ENCODE peak calls at places on chromosomes 12 and 14, in five cellular contexts. One of them, this sample, is unnamed.

GRCh38 chr12:17278946-17279345 is 673.0 kb upstream of the LMO3 start:
- DNase-seq in stimulated activated CD8-positive, alpha-beta memory T cell treated with anti-CD3 and anti-CD28 coated beads, Interleukin-2, amount 100 ng/mL, for 1 hour: no peak
- DNase-seq in stimulated activated CD4-positive, alpha-beta T cell treated with anti-CD3 and anti-CD28 coated beads, Interleukin-2, amount 100 ng/mL, for 4 hours: no peak
- DNase-seq in H4: no peak
- DNase-seq in mesothelial cell of epicardium: no peak
- DNase-seq in this sample: no peak

GRCh38 chr12:64912501-64912900 is 88.1 kb downstream of the TBC1D30 start:
- DNase-seq in stimulated activated CD8-positive, alpha-beta memory T cell treated with anti-CD3 and anti-CD28 coated beads, Interleukin-2, amount 100 ng/mL, for 1 hour: no peak
- DNase-seq in stimulated activated CD4-positive, alpha-beta T cell treated with anti-CD3 and anti-CD28 coated beads, Interleukin-2, amount 100 ng/mL, for 4 hours: no peak
- DNase-seq in H4: no peak
- DNase-seq in mesothelial cell of epicardium: no peak
- DNase-seq in this sample: no peak

GRCh38 chr12:27324452-27324999 is 8.1 kb upstream of the BMAL2 start:
- DNase-seq in stimulated activated CD8-positive, alpha-beta memory T cell treated with anti-CD3 and anti-CD28 coated beads, Interleukin-2, amount 100 ng/mL, for 1 hour: no peak
- DNase-seq in stimulated activated CD4-positive, alpha-beta T cell treated with anti-CD3 and anti-CD28 coated beads, Interleukin-2, amount 100 ng/mL, for 4 hours: no peak
- DNase-seq in H4: no peak
- DNase-seq in mesothelial cell of epicardium: no peak
- DNase-seq in this sample: no peak

GRCh38 chr12:12890815-12891645 is at the start of gene GPRC5A:
- DNase-seq in stimulated activated CD8-positive, alpha-beta memory T cell treated with anti-CD3 and anti-CD28 coated beads, Interleukin-2, amount 100 ng/mL, for 1 hour: no peak
- DNase-seq in stimulated activated CD4-positive, alpha-beta T cell treated with anti-CD3 and anti-CD28 coated beads, Interleukin-2, amount 100 ng/mL, for 4 hours: peak; percentile 7
- DNase-seq in H4: peak; percentile 95
- DNase-seq in mesothelial cell of epicardium: peak; percentile 61
- DNase-seq in this sample: no peak

GRCh38 chr14:20748439-20748838 is 2.8 kb downstream of the EDDM3A start:
- DNase-seq in stimulated activated CD8-positive, alpha-beta memory T cell treated with anti-CD3 and anti-CD28 coated beads, Interleukin-2, amount 100 ng/mL, for 1 hour: no peak
- DNase-seq in stimulated activated CD4-positive, alpha-beta T cell treated with anti-CD3 and anti-CD28 coated beads, Interleukin-2, amount 100 ng/mL, for 4 hours: no peak
- DNase-seq in H4: no peak
- DNase-seq in mesothelial cell of epicardium: no peak
- DNase-seq in this sample: no peak

GRCh38 chr12:27969901-27970390 is 2.6 kb downstream of the PTHLH start:
- DNase-seq in stimulated activated CD8-positive, alpha-beta memory T cell treated with anti-CD3 and anti-CD28 coated beads, Interleukin-2, amount 100 ng/mL, for 1 hour: no peak
- DNase-seq in stimulated activated CD4-positive, alpha-beta T cell treated with anti-CD3 and anti-CD28 coated beads, Interleukin-2, amount 100 ng/mL, for 4 hours: peak; percentile 30
- DNase-seq in H4: peak; percentile 48
- DNase-seq in mesothelial cell of epicardium: peak; percentile 50
- DNase-seq in this sample: peak; percentile 55

GRCh38 chr12:11813422-11813813 is 163.9 kb downstream of the ETV6 start:
- DNase-seq in stimulated activated CD8-positive, alpha-beta memory T cell treated with anti-CD3 and anti-CD28 coated beads, Interleukin-2, amount 100 ng/mL, for 1 hour: no peak
- DNase-seq in stimulated activated CD4-positive, alpha-beta T cell treated with anti-CD3 and anti-CD28 coated beads, Interleukin-2, amount 100 ng/mL, for 4 hours: no peak
- DNase-seq in H4: no peak
- DNase-seq in mesothelial cell of epicardium: no peak
- DNase-seq in this sample: no peak

GRCh38 chr12:111780615-111781014 is 13.9 kb downstream of the ALDH2 start:
- DNase-seq in stimulated activated CD8-positive, alpha-beta memory T cell treated with anti-CD3 and anti-CD28 coated beads, Interleukin-2, amount 100 ng/mL, for 1 hour: no peak
- DNase-seq in stimulated activated CD4-positive, alpha-beta T cell treated with anti-CD3 and anti-CD28 coated beads, Interleukin-2, amount 100 ng/mL, for 4 hours: no peak
- DNase-seq in H4: no peak
- DNase-seq in mesothelial cell of epicardium: no peak
- DNase-seq in this sample: no peak

GRCh38 chr12:55955800-55956508 is 9.9 kb downstream of the PMEL start:
- DNase-seq in stimulated activated CD8-positive, alpha-beta memory T cell treated with anti-CD3 and anti-CD28 coated beads, Interleukin-2, amount 100 ng/mL, for 1 hour: peak; percentile 24
- DNase-seq in stimulated activated CD4-positive, alpha-beta T cell treated with anti-CD3 and anti-CD28 coated beads, Interleukin-2, amount 100 ng/mL, for 4 hours: peak; percentile 32
- DNase-seq in H4: no peak
- DNase-seq in mesothelial cell of epicardium: no peak
- DNase-seq in this sample: no peak

GRCh38 chr12:76864791-76865400 is 13.9 kb downstream of the CSRP2 start:
- DNase-seq in stimulated activated CD8-positive, alpha-beta memory T cell treated with anti-CD3 and anti-CD28 coated beads, Interleukin-2, amount 100 ng/mL, for 1 hour: no peak
- DNase-seq in stimulated activated CD4-positive, alpha-beta T cell treated with anti-CD3 and anti-CD28 coated beads, Interleukin-2, amount 100 ng/mL, for 4 hours: no peak
- DNase-seq in H4: no peak
- DNase-seq in mesothelial cell of epicardium: no peak
- DNase-seq in this sample: no peak